ENCODE peak calls at places on chromosomes 1 and 21, in four cellular contexts. T, G, W and K are unnamed samples.
A peak's percentile ranks its signal among the peaks of the same experiment; 100 is the strongest.

GRCh38 chr1:7948950-7949349 is 8.3 kb upstream of the TNFRSF9 start:
- DNase-seq in T (peak; percentile 81), G (no peak), W (no peak), K (no peak)

GRCh38 chr1:109298666-109299086 is 8.1 kb downstream of the MYBPHL start:
- DNase-seq in T (peak; percentile 11), G (no peak), W (peak; percentile 75), K (no peak)

GRCh38 chr1:116375165-116375883 is 2.3 kb downstream of the ATP1A1 start:
- DNase-seq in T (peak; percentile 32), G (no peak), W (no peak), K (peak; percentile 68)

GRCh38 chr21:32719085-32719484 is 8.7 kb downstream of the SYNJ1 start:
- DNase-seq in T (no peak), G (no peak), W (no peak), K (no peak)

GRCh38 chr1:247110627-247111258 is 6.6 kb upstream of the ZNF669 start:
- DNase-seq in T (peak; percentile 56), G (peak; percentile 58), W (peak; percentile 55), K (no peak)

GRCh38 chr21:46625759-46626158 is 9.7 kb upstream of the PRMT2 start:
- DNase-seq in T (no peak), G (no peak), W (no peak), K (no peak)

GRCh38 chr1:172279951-172280350 is 140.5 kb upstream of the C1orf105 start:
- DNase-seq in T (no peak), G (no peak), W (no peak), K (no peak)

GRCh38 chr21:31354604-31355443 is 10.8 kb upstream of the TIAM1 start:
- DNase-seq in T (peak; percentile 99), G (peak; percentile 25), W (no peak), K (no peak)

GRCh38 chr1:85473390-85473789 is 8.4 kb upstream of the DDAH1 start:
- DNase-seq in T (peak; percentile 88), G (no peak), W (no peak), K (no peak)

GRCh38 chr1:113552244-113552643 is 161.9 kb downstream of the MAGI3 start:
- DNase-seq in T (peak; percentile 22), G (no peak), W (no peak), K (no peak)

GRCh38 chr1:93766451-93766850 is 84.8 kb upstream of the BCAR3 start:
- DNase-seq in T (no peak), G (peak; percentile 23), W (no peak), K (no peak)

DNA sequence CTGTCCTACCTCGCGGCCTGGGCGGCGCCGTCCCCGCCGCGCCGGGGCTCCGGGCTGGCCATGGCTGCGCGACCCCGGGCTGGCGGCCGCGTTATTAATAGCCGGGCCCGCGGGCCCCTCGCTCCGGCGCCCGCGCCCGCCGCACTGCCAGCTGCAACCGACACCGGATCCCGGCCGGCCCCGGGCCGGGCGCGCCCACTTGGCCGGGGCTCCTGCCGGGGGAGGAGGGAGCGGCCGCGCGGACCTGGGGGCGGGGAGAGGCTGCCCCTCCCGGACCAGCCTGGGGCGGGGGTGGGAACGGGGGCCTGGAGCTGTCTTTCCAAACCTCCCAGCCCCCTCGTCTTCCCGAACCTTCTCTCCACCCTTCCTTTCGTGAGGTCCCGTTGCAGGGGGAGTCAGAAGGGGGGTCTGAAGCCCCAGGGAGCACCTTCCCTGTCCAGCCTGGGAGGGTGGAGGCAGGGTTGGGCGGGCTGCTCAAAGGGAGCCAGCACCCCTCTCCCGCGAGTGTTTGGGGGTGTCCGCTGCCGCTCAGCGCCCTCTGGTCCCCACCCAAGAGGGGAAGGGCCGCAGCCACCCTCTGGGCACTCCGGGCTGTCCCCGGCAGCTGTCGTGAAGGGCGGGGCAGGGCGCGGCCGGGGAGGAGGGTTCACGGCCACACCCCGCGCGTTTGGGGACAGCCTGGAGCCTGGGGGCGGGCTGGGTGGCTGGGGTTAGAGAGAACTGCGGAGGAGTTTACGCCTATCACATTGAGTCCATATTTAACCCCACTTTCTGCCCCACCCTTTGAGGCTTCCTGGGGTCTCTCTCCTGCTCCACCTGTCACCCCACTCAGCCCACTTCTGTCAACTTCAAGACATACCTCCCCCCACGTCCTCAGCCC is at the start of gene SYNC:
- DNase-seq in T (peak; percentile 61), G (peak; percentile 51), W (peak; percentile 99), K (no peak)
- TF ChIP-seq EZH2 in T (no peak), G (no peak), W (no peak), K (no peak)

GRCh38 chr1:244231193-244231571 is 180.1 kb downstream of the ZBTB18 start:
- DNase-seq in T (peak; percentile 79), G (peak; percentile 3), W (no peak), K (no peak)

GRCh38 chr1:244230470-244230869 is 179.4 kb downstream of the ZBTB18 start:
- DNase-seq in T (no peak), G (no peak), W (no peak), K (no peak)

GRCh38 chr1:244234009-244234643 is 183.0 kb downstream of the ZBTB18 start:
- DNase-seq in T (no peak), G (peak; percentile 48), W (no peak), K (no peak)

GRCh38 chr1:244236101-244236500 is 185.0 kb downstream of the ZBTB18 start:
- DNase-seq in T (no peak), G (no peak), W (no peak), K (no peak)

DNA sequence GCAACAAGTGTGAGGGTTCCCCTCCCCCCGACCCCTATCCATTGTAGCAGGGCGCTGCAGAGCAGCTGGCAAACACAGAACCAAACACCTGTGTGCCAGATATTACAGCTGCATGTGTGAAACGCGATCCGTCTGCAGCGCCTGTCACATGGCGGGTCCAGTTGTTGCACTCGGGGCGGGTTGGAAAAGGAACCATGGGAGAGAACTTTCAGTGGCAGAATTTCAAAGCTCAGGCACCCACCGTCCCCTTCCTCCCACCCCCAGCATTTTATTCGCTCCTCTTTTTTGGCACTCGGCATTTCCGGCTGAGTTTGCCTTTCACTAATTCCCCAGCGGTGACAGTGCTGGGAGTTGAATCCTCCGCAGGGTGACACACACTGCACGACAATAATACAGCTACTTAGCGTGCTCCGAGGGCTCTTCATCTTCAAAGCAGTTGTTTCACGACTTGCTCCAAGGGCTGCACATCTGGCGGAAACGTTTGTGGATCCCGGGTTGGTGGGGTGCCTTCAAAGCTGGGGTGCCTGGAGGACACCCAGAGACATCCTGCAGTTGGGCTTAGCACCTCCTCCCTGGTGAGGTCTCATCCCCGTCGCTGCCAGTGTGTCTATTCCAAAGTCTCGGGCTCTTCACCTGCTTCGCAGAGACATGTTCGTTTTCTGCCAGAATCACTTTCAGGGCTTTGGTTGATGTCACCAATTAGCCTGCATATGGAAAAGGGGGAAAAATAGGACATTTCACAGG is 180.7 kb downstream of the ZBTB18 start:
- DNase-seq in T (peak; percentile 79), G (peak; percentile 9), W (no peak), K (peak; percentile 78)
- TF ChIP-seq EZH2 in T (no peak), G (no peak), W (no peak), K (no peak)

GRCh38 chr21:44931137-44931500 is 8.7 kb upstream of the SLX9 start:
- DNase-seq in T (peak; percentile 77), G (peak; percentile 57), W (no peak), K (peak; percentile 97)
- TF ChIP-seq EZH2 in T (no peak), G (no peak), W (peak; percentile 28), K (no peak)

DNA sequence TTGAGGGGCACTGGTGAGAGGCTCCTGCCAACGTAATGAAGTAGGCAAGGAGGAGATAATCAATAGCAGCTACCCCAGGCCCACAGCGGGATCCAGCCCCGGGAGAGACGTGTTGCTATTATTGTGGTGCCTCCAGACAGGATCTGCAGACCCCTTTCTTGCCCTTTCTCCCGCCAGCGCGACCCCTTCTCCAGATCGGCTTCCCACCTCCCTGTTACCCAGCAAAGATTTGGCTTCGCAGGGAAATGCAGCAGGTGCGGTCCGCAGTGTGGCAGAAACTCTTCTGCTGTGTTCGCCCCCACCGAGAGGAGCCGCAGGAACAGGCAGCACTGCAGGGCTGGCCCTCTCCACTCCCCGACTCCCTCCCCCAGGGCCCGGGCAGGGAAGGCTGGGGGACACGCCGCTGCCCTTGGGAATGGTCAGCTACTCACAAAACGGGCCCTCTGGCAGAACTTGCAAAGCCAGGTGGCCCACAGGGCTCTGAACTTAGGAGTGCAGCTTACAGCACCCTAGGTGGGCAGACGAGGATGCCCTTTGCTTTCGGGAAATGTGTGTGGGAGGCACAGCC is 1.6 kb upstream of the KCNA2 start:
- DNase-seq in T (no peak), G (peak; percentile 30), W (no peak), K (no peak)
- TF ChIP-seq EZH2 in T (no peak), G (peak; percentile 79), W (no peak), K (no peak)

DNA sequence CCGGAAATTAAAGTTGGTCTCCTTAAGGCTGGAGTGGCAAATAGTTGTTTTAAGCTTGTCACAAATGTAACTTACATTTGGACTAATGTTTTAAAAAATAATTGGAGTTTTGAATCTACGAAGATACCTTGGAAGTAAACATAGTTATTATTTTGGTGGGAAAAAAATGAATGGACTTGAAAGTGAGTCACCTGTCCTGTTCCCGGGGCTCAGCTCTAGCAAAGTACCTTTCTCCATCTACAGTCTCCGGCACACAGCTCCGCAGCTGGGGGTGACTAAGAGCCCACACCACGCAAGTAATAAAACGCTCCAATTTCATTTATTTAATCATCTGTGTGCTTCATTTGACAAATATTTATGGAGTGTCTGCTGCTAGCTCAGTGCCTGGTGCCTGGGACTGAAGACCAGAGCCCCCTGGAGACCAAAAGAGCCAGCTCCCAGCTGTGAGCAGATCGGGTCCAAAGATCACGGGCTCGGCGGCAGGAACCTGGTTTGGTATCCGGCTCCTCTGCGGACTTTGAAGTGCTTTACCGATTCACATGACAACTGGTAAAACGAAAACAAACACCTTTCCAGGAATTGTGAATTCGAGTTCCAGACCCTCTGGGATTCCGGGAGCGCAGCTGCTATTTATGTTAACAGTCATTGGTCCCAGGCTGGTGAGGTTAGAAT is 1.7 kb upstream of the RIPK4 start:
- DNase-seq in T (peak; percentile 97), G (peak; percentile 91), W (no peak), K (peak; percentile 59)
- TF ChIP-seq EZH2 in T (no peak), G (no peak), W (no peak), K (no peak)

DNA sequence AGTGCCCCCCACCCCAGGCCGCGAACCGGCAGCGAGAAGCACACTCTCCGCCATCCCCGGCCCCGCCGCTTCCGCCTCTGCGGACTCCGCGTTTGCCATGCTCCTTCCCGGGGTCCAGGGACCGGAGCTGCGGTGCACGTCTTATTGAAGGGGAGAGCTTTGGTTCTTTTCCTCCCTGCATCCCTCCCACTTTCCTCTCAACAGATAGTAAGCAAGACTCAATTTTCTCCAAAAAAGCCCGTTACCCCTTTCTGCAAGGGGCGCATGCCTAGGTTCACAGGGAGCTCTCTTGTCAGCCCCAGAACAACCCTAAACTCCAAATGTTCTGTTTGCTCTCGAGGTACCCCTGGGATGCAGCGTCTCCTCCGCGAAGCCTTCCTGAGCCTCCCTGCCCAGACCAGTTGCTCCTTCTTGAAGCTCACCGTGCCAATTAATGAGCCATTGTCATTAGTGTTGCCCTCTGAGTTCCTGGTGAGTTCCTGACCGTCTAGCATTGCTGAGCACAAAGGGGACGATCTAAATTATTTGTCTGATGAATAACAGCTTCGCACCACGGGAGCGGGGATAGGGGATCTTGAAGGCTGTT is 8.1 kb downstream of the FOXD3 start:
- DNase-seq in T (no peak), G (peak; percentile 79), W (no peak), K (no peak)
- TF ChIP-seq EZH2 in T (no peak), G (no peak), W (no peak), K (no peak)

GRCh38 chr21:44986471-44987291 is 46.9 kb downstream of the SLX9 start:
- DNase-seq in T (no peak), G (no peak), W (no peak), K (no peak)
- TF ChIP-seq EZH2 in T (no peak), G (no peak), W (no peak), K (no peak)

GRCh38 chr1:212457740-212458338 is 25.1 kb downstream of the NENF start:
- DNase-seq in T (peak; percentile 91), G (peak; percentile 93), W (peak; percentile 75), K (peak; percentile 71)
- TF ChIP-seq EZH2 in T (no peak), G (no peak), W (no peak), K (no peak)